ENCODE peak calls at places on chromosomes 5 and 9, in four cellular contexts. T, D, G and N are unnamed samples.

GRCh38 chr5:56476487-56476856 is 243.3 kb upstream of the ANKRD55 start:
- DNase-seq in T (no peak), D (no peak), G (no peak), N (no peak)

GRCh38 chr5:140075371-140075770 is 32.3 kb upstream of the NRG2 start:
- DNase-seq in T (peak), D (no peak), G (no peak), N (no peak)

GRCh38 chr5:149325166-149325735 is 20.0 kb upstream of the GRPEL2 start:
- DNase-seq in T (peak), D (no peak), G (no peak), N (no peak)

GRCh38 chr5:139287890-139288635 is 5.5 kb upstream of the MATR3 start:
- DNase-seq in T (no peak), D (no peak), G (no peak), N (no peak)

GRCh38 chr9:135971106-135971766 is 10.1 kb upstream of the UBAC1 start:
- DNase-seq in T (no peak), D (peak), G (no peak), N (no peak)

GRCh38 chr5:60789541-60789940 is 54.5 kb downstream of the ELOVL7 start:
- DNase-seq in T (no peak), D (no peak), G (no peak), N (no peak)

GRCh38 chr9:69893057-69893456 is 72.4 kb downstream of the CFAP95 start:
- DNase-seq in T (no peak), D (no peak), G (no peak), N (no peak)

GRCh38 chr5:173793677-173794570 is 94.2 kb upstream of the CPEB4 start:
- DNase-seq in T (no peak), D (no peak), G (no peak), N (no peak)

GRCh38 chr5:181204561-181205401 is at the start of gene TRIM7:
- DNase-seq in T (no peak), D (peak), G (peak), N (no peak)

GRCh38 chr9:5622019-5622418 is 6.9 kb upstream of the RIC1 start:
- DNase-seq in T (peak), D (peak), G (no peak), N (no peak)

GRCh38 chr5:139901251-139901575 is 105.6 kb downstream of the PSD2 start:
- DNase-seq in T (no peak), D (no peak), G (no peak), N (no peak)

GRCh38 chr9:114729706-114730105 is 47.7 kb upstream of the TEX48 start:
- DNase-seq in T (no peak), D (no peak), G (no peak), N (no peak)

GRCh38 chr9:6827370-6827949 is 69.7 kb downstream of the KDM4C start:
- DNase-seq in T (peak), D (no peak), G (no peak), N (no peak)

GRCh38 chr5:76999451-76999850 is 30.8 kb upstream of the AGGF1 start:
- DNase-seq in T (peak), D (peak), G (no peak), N (no peak)

GRCh38 chr9:93659044-93659836 is 82.9 kb downstream of the PHF2 start:
- DNase-seq in T (no peak), D (no peak), G (no peak), N (peak)

GRCh38 chr9:93661591-93661990 is 85.2 kb downstream of the PHF2 start:
- DNase-seq in T (no peak), D (no peak), G (no peak), N (no peak)

GRCh38 chr9:93659837-93660177 is 83.4 kb downstream of the PHF2 start:
- DNase-seq in T (no peak), D (no peak), G (no peak), N (peak)

GRCh38 chr9:93662016-93662638 is 85.7 kb downstream of the PHF2 start:
- DNase-seq in T (no peak), D (no peak), G (no peak), N (no peak)

DNA sequence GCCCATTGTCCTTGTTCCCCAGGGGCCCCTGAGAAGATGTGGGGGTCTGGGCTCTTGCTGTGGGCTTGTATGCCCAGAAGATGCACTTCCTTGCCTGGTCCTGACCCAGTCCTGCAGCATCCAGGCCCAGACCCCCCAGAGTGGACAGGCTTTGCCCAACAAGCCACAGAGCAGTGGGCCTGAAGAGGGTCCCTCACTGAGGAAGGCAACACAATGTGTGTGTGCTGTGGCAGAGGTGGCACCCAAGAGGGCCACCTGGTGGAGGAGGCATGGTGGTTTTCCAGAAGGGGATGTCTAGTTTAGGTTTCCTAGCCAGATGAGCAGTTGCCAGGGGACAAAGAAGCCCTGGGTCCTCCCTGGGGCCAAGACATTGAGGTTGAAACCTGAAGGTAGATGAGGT is 84.3 kb downstream of the PHF2 start:
- DNase-seq in T (no peak), D (no peak), G (no peak), N (no peak)
- TF ChIP-seq CTCF in T (no peak), D (no peak), G (no peak), N (no peak)

GRCh38 chr5:155260798-155261197 is 247.2 kb downstream of the KIF4B start:
- DNase-seq in T (no peak), D (no peak), G (no peak), N (no peak)
- TF ChIP-seq CTCF in T (no peak), D (no peak), G (no peak), N (no peak)

GRCh38 chr5:178196986-178197385 is 7.3 kb upstream of the HNRNPAB start:
- DNase-seq in T (no peak), D (no peak), G (no peak), N (no peak)
- TF ChIP-seq CTCF in T (peak), D (peak), G (peak), N (peak)

GRCh38 chr5:163473613-163474243 is 13.3 kb downstream of the HMMR start:
- DNase-seq in T (peak), D (no peak), G (no peak), N (no peak)
- TF ChIP-seq CTCF in T (peak), D (no peak), G (peak), N (peak)

DNA sequence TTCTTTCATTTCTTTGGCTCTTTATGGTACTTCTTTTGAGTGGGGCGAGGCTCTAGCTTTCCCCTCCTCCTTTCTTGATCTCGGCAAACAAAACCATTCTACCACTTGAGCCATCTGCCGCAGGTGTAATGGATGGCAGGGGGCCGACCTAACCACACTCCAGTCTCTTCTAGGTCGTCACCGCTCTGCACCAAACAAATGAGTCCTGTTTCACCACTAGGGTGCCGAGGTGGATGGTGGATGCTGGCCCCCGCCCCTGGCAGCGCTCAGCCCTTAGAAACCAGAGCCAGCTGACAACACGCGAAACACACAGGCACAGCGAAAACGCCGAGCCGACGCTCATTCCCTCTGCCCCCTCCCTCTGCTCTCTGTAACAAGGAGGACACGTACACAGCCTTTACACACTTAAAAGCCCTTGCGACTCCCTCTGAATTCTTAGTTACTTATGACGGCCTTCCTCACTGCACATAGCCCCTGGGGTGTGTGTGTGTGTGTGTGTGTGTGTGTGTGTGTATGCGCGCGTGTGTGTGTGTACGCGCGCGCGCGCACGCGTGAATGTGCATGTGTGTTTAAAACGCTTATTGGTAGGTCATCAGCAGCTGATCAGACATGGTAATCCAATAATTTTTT is 199.4 kb downstream of the MEF2C start:
- DNase-seq in T (no peak), D (no peak), G (no peak), N (no peak)
- TF ChIP-seq CTCF in T (peak), D (no peak), G (no peak), N (no peak)

DNA sequence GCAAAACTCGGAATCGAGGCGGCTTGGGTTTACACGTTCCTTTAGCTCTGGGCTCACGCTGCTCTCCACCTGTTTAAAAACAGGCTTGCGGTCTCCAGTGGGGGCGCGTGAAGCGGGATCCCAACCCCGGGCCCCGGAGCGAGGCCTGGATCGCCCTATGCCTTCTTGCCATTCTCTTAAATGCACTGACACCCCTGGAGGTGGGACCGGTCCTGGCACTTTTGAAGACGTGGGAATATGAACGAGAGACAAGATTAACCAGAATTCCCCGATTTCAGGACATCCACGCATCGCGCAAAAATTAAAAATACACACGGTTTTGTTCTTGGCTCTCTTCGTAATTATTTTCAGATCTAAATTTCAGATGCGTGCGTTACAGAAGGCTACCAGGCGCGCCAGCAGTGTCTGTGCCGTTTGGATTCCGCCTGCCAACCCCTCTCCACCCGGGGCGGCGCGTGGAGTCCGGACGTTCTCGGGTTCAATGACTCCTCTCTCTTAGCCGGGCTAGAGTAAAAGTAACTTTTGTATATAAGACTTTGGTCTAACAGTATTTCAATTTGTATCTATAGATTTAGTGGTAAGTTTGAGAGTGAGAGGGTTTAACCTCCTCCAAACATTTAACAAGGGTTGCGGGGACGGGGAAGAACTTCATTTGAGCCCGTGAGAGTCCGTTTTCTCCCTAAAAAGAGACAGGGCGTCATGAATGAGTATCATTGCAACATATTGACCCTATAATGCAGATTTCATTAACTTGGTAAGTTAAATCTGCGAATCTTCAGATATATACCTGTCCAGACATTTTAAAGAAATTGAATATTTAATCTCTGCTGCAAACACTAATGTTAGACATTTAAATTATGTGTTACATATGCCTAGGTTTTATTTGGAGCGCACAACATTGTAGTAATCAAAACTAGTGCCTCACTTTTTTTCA is 3.8 kb downstream of the FOXD1 start:
- DNase-seq in T (no peak), D (no peak), G (no peak), N (no peak)
- TF ChIP-seq CTCF in T (no peak), D (no peak), G (no peak), N (no peak)

DNA sequence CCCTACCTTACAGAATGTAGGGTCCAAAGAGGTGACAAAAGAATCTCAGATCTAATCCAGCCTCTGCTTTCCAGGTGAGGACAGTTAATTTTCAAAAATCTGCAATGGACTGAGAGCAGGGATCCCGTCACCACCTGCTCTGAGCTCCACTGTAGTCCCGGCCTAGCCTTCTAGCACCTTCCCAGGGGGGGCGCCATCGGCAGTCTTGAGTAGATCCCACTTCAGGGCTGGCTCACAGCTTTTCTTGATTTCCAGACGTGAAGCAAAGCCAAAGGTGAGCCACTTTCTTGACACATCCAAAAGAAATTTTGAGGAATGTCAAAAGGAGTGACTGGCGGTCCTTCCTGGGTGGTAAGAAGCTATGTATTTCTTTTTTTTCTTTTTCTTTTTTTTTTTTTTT is 114.1 kb downstream of the SYK start:
- DNase-seq in T (peak), D (no peak), G (no peak), N (peak)
- TF ChIP-seq CTCF in T (peak), D (peak), G (peak), N (no peak)

GRCh38 chr5:55191165-55191564 is 18.2 kb upstream of the CDC20B start:
- DNase-seq in T (no peak), D (no peak), G (no peak), N (no peak)

GRCh38 chr5:55188656-55189380 is 15.8 kb upstream of the CDC20B start:
- DNase-seq in T (no peak), D (no peak), G (no peak), N (no peak)

GRCh38 chr5:55187370-55187769 is 14.4 kb upstream of the CDC20B start:
- DNase-seq in T (no peak), D (no peak), G (no peak), N (no peak)
- TF ChIP-seq CTCF in T (peak), D (no peak), G (peak), N (no peak)

GRCh38 chr5:39580702-39581498 is 156.1 kb upstream of the DAB2 start:
- DNase-seq in T (peak), D (peak), G (no peak), N (no peak)

GRCh38 chr5:39584921-39585320 is 160.1 kb upstream of the DAB2 start:
- DNase-seq in T (peak), D (peak), G (no peak), N (no peak)

GRCh38 chr5:39587675-39588074 is 162.9 kb upstream of the DAB2 start:
- DNase-seq in T (no peak), D (no peak), G (no peak), N (no peak)

GRCh38 chr5:39588176-39588575 is 163.4 kb upstream of the DAB2 start:
- DNase-seq in T (no peak), D (no peak), G (no peak), N (no peak)

GRCh38 chr5:39586185-39586584 is 161.4 kb upstream of the DAB2 start:
- DNase-seq in T (no peak), D (no peak), G (no peak), N (no peak)
- TF ChIP-seq CTCF in T (no peak), D (no peak), G (no peak), N (no peak)